ENCODE peak calls at places on chromosomes 2 and 18, in five cellular contexts. W is IMR-90, P is K562, D is H1, N is HepG2. V is an unnamed sample.

GRCh38 chr2:172836386-172837200 is 100.9 kb downstream of the RAPGEF4 start:
- DNase-seq in D (no peak), W (peak), N (no peak), P (no peak), V (peak)

GRCh38 chr2:212968284-212969081 is 182.9 kb downstream of the IKZF2 start:
- DNase-seq in P (no peak), N (no peak), W (no peak), D (no peak), V (no peak)

GRCh38 chr2:190862591-190862991 is 18.0 kb upstream of the GLS start:
- DNase-seq in D (no peak), P (no peak), N (no peak), W (peak), V (no peak)

GRCh38 chr2:20381457-20381856 is 30.8 kb upstream of the PUM2 start:
- DNase-seq in N (peak), D (no peak), P (no peak), W (peak), V (no peak)

GRCh38 chr2:198371902-198372611 is 567.7 kb downstream of the PLCL1 start:
- DNase-seq in P (no peak), W (no peak), N (no peak), D (no peak), V (no peak)

GRCh38 chr2:109324859-109325258 is 195.9 kb downstream of the SH3RF3 start:
- DNase-seq in D (no peak), P (no peak), W (peak), N (no peak), V (no peak)

GRCh38 chr2:16121986-16122390 is 181.6 kb downstream of the MYCN start:
- DNase-seq in P (no peak), W (no peak), D (peak), N (no peak), V (no peak)

GRCh38 chr2:24588294-24588693 is 97.2 kb downstream of the NCOA1 start:
- DNase-seq in N (no peak), D (no peak), P (no peak), W (no peak), V (no peak)

GRCh38 chr18:62438876-62439275 is 83.9 kb upstream of the ZCCHC2 start:
- DNase-seq in N (no peak), P (no peak), W (no peak), D (no peak), V (no peak)

GRCh38 chr2:182866461-182867369 is at the start of gene FRZB:
- DNase-seq in W (peak), D (peak), N (peak), P (peak), V (no peak)

GRCh38 chr2:239660390-239661228 is 259.8 kb upstream of the HDAC4 start:
- DNase-seq in D (no peak), N (no peak), P (no peak), W (no peak), V (no peak)

GRCh38 chr2:2108756-2109155 is 222.3 kb downstream of the MYT1L start:
- DNase-seq in P (no peak), D (no peak), W (no peak), N (no peak), V (no peak)

GRCh38 chr18:27185897-27186296 is 789 bp upstream of the CHST9 start:
- DNase-seq in P (no peak), D (no peak), W (no peak), N (no peak), V (no peak)

GRCh38 chr2:190407246-190407661 is 901 bp upstream of the MFSD6 start:
- DNase-seq in W (no peak), P (no peak), N (no peak), D (no peak), V (peak)

GRCh38 chr2:240811346-240812300 is 8.4 kb downstream of the KIF1A start:
- DNase-seq in W (no peak), P (no peak), N (no peak), D (no peak), V (no peak)

GRCh38 chr2:127025357-127026062 is 81.4 kb downstream of the BIN1 start:
- DNase-seq in N (no peak), D (no peak), P (no peak), W (peak), V (peak)

GRCh38 chr2:46157072-46157965 is 139.9 kb upstream of the EPAS1 start:
- DNase-seq in D (no peak), P (no peak), W (no peak), N (no peak), V (no peak)

GRCh38 chr18:48433541-48433940 is 24.4 kb upstream of the ZBTB7C start:
- DNase-seq in D (no peak), P (no peak), N (no peak), W (no peak), V (no peak)

GRCh38 chr18:35158728-35159443 is 81.9 kb upstream of the ZNF397 start:
- DNase-seq in D (no peak), N (no peak), P (no peak), W (no peak), V (no peak)

GRCh38 chr2:18546586-18546985 is 13.9 kb downstream of the RDH14 start:
- DNase-seq in W (peak), D (no peak), N (peak), P (no peak), V (no peak)

GRCh38 chr2:239821694-239822075 is 203.5 kb downstream of the NDUFA10 start:
- DNase-seq in N (no peak), P (no peak), W (no peak), D (no peak), V (no peak)

GRCh38 chr18:361941-362913 is 94.4 kb upstream of the THOC1 start:
- DNase-seq in N (peak), P (no peak), D (no peak), W (peak), V (no peak)

GRCh38 chr2:209772316-209772715 is 684 bp downstream of the UNC80 start:
- DNase-seq in D (no peak), P (no peak), W (no peak), N (no peak), V (no peak)
- TF ChIP-seq RFX5 in D (no peak), P (no peak), W (no peak), N (no peak), V (no peak)

DNA sequence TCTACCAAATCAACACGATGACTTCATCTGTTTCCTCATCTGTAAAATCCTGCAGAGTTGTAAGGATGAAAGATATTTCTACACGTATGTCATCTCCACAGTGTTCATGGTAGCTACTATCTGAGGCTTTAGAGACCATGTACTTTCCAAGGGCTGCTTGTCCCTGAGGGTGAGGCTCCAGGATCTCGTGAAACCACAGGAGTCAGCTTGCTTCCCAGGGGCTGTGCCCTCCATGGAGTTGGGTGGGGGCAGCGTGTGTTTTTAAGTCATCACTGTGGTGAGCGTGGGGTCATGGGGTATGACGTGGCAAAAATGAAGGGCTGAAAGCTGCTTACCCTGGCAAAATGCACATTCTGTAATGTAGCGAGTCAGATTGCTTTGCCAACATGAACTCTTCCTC is 81.6 kb downstream of the ASAP2 start:
- DNase-seq in N (no peak), W (peak), P (no peak), D (no peak), V (peak)
- TF ChIP-seq RFX5 in N (no peak), W (no peak), P (no peak), D (no peak), V (no peak)

DNA sequence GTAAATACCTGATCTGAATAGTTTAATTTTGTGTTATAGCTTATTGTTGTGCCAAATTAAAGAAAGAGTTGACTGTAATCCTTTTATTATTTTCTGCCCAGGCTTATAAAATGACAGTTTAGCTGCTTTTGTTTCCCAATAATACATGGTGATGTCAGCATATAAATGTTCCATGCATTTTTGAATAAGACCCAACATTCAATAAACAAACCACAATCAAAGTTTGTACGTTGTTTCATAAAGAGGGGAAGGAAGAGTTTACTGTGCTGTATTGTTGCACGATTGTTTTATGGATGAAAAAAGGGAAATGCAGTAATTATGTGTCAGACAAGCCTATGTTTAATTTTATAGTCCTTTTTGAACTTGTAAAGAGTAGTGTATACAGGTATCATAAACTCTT is 177.2 kb upstream of the SCN7A start:
- DNase-seq in N (no peak), W (peak), D (no peak), P (no peak), V (no peak)
- TF ChIP-seq RFX5 in N (no peak), W (no peak), D (no peak), P (no peak), V (no peak)

DNA sequence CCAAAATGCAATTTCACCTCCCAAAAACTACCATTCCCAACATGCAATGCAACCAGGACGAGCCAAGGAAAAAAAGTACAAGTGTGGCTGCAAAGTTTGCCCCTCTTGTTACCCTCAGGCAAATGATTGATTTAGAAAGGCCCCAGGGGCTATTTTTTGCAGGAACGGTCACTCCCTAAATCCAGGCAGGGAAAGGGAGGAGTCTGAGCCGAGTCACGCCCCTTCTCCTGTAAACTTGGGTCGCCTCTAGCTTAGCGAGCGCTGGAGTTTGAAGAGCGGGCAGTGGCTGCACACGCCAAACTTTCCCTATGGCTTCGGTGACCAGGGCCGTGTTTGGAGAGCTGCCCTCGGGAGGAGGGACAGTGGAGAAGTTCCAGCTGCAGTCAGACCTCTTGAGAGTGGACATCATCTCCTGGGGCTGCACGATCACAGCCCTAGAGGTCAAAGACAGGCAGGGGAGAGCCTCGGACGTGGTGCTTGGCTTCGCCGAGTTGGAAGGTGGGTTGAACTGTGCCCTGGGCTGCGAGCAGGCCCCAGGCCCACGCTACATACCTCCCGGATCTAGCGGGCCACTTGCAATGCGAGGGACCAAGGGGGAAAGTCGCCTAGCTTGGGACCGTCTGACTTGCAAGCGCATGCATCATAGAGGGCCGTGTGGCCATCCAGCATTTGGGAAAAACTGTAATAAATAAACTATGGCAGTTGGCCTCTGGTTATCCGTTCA is at the start of gene GALM:
- DNase-seq in P (peak), W (peak), D (peak), N (peak), V (peak)
- TF ChIP-seq RFX5 in P (no peak), W (no peak), D (no peak), N (no peak), V (no peak)

DNA sequence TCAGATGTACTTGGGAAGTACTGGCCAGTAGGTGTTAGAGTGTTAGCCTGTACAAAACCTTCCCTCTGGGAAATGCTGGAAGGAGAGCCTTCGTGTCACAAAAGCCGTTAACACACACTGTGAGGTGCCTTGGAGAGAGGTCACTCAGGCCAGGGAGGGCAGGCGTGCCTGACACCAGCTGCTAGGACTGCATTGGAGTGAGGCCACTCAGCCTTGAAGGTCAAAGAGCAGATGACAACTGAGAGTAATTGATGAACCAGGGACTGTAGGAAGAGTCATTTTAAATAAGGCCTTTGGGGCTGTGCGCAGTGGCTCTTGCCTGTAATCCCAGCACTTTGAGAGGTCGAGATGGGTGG is 45.4 kb downstream of the ASAP2 start:
- DNase-seq in N (no peak), P (no peak), W (no peak), D (no peak), V (peak)
- TF ChIP-seq RFX5 in N (no peak), P (no peak), W (no peak), D (no peak), V (no peak)

GRCh38 chr2:66580343-66580954 is 145.5 kb downstream of the MEIS1 start:
- DNase-seq in P (no peak), N (no peak), D (no peak), W (no peak), V (no peak)
- TF ChIP-seq RFX5 in P (no peak), N (no peak), D (no peak), W (no peak), V (no peak)